ENCODE peak calls at places on chromosomes 4 and X, in nine cellular contexts. R is endodermal cell, Y is cardiac muscle cell, L is fibroblast of lung, J is colonic mucosa, G is IMR-90, T is lower leg skin, M is GM12878, E is AG10803. D is an unnamed sample.

GRCh38 chrX:23782455-23782854 is 518 bp upstream of the SAT1 start:
- DNase-seq in T (no peak), J (no peak), G (no peak), Y (no peak), M (no peak), R (no peak), L (no peak), E (no peak), D (peak)

GRCh38 chrX:113260474-113260873 is 419.8 kb upstream of the AMOT start:
- DNase-seq in J (no peak), E (peak), T (no peak), M (no peak), G (no peak), Y (no peak), L (no peak), R (peak), D (no peak)

GRCh38 chr4:150119492-150119891 is 41.2 kb downstream of the DCLK2 start:
- DNase-seq in Y (no peak), L (peak), R (no peak), J (no peak), G (peak), M (no peak), T (no peak), E (peak), D (peak)

GRCh38 chr4:12393631-12394262 is 965.1 kb upstream of the HS3ST1 start:
- DNase-seq in R (no peak), T (no peak), E (no peak), Y (no peak), M (no peak), J (no peak), L (no peak), G (no peak), D (peak)

GRCh38 chrX:131854586-131854985 is 168.5 kb upstream of the STK26 start:
- DNase-seq in T (no peak), R (no peak), M (no peak), Y (no peak), L (peak), E (peak), J (no peak), G (no peak), D (peak)

GRCh38 chr4:140611854-140612253 is 43.1 kb upstream of the UCP1 start:
- DNase-seq in Y (no peak), T (no peak), J (no peak), R (no peak), L (no peak), E (no peak), G (peak), M (no peak), D (peak)

GRCh38 chr4:79294064-79294463 is 31.8 kb downstream of the NAA11 start:
- DNase-seq in E (no peak), M (no peak), Y (no peak), J (peak), L (peak), G (no peak), R (no peak), T (no peak), D (peak)

GRCh38 chr4:47061435-47061834 is 30.1 kb downstream of the GABRB1 start:
- DNase-seq in J (no peak), L (peak), E (no peak), G (peak), R (no peak), M (no peak), T (no peak), Y (no peak), D (peak)

GRCh38 chrX:44344687-44345086 is 1.2 kb upstream of the EFHC2 start:
- DNase-seq in M (no peak), J (no peak), G (no peak), T (no peak), L (no peak), R (no peak), Y (no peak), E (no peak), D (no peak)

GRCh38 chr4:78601013-78601412 is 49.4 kb downstream of the ANXA3 start:
- DNase-seq in R (no peak), J (no peak), Y (no peak), G (no peak), T (no peak), M (peak), E (no peak), L (no peak), D (no peak)

GRCh38 chr4:182189107-182189878 is 53.9 kb upstream of the TENM3 start:
- DNase-seq in E (peak), M (no peak), Y (no peak), R (no peak), T (no peak), G (peak), J (no peak), L (peak), D (peak)

GRCh38 chrX:1351981-1352714 is 15.6 kb downstream of the IL3RA start:
- DNase-seq in L (no peak), T (peak), E (no peak), M (no peak), Y (no peak), G (no peak), J (no peak), R (no peak), D (no peak)

GRCh38 chr4:94253036-94253435 is 45.4 kb downstream of the SMARCAD1 start:
- DNase-seq in R (no peak), L (peak), M (no peak), T (no peak), G (peak), J (no peak), Y (no peak), E (no peak), D (peak)

GRCh38 chr4:101201421-101201820 is 145.9 kb downstream of the PPP3CA start:
- DNase-seq in J (no peak), M (no peak), R (no peak), L (peak), G (no peak), T (no peak), E (no peak), Y (peak), D (no peak)

GRCh38 chr4:150874386-150875226 is 140.5 kb downstream of the LRBA start:
- DNase-seq in G (no peak), R (no peak), T (no peak), L (peak), E (no peak), J (no peak), Y (no peak), M (no peak), D (no peak)

GRCh38 chrX:71622347-71623104 is 4.2 kb upstream of the CXCR3 start:
- DNase-seq in E (peak), R (peak), M (peak), T (peak), J (peak), Y (peak), G (peak), L (peak), D (peak)

GRCh38 chrX:109840585-109840984 is 107.5 kb upstream of the ACSL4 start:
- DNase-seq in M (no peak), J (peak), T (no peak), R (no peak), L (peak), Y (no peak), G (peak), E (peak), D (peak)

GRCh38 chr4:38034986-38035882 is 75.0 kb downstream of the PTTG2 start:
- DNase-seq in E (peak), T (no peak), R (no peak), G (peak), L (peak), J (peak), M (no peak), Y (peak), D (peak)

GRCh38 chr4:119209077-119209476 is 3.4 kb upstream of the USP53 start:
- DNase-seq in G (peak), R (no peak), M (no peak), J (no peak), L (peak), Y (no peak), E (peak), T (no peak), D (peak)

GRCh38 chr4:109406337-109406931 is 27.2 kb upstream of the SEC24B start:
- DNase-seq in T (no peak), G (peak), J (peak), R (peak), E (peak), Y (peak), L (peak), M (no peak), D (peak)

GRCh38 chr4:86055898-86056297 is 304.0 kb downstream of the MAPK10 start:
- DNase-seq in R (no peak), T (no peak), M (no peak), L (no peak), Y (no peak), G (peak), E (no peak), J (no peak), D (peak)

GRCh38 chrX:6729581-6729980 is 194.7 kb upstream of the VCX3A start:
- DNase-seq in R (no peak), L (no peak), E (no peak), J (no peak), G (no peak), T (no peak), Y (peak), M (no peak), D (no peak)

GRCh38 chrX:68398286-68398685 is 35.0 kb downstream of the OPHN1 start:
- DNase-seq in T (no peak), L (no peak), Y (no peak), E (peak), R (no peak), J (no peak), M (no peak), G (no peak), D (no peak)

GRCh38 chr4:6198278-6198677 is 2.1 kb downstream of the JAKMIP1 start:
- DNase-seq in J (no peak), M (no peak), G (no peak), E (no peak), Y (no peak), R (no peak), T (peak), L (no peak), D (no peak)
- H3K4me3 ChIP-seq in J (no peak), M (peak), G (no peak), E (no peak), Y (no peak), R (peak), T (no peak), L (no peak), D (no peak)

GRCh38 chrX:129609395-129609794 is 45.4 kb downstream of the APLN start:
- DNase-seq in L (no peak), M (no peak), G (no peak), R (no peak), Y (no peak), J (no peak), E (no peak), T (no peak), D (no peak)
- TF ChIP-seq CTCF in L (no peak), M (no peak), G (peak), R (peak), Y (peak), J (no peak), E (peak), T (no peak), D (peak)

GRCh38 chrX:10617186-10617963 is 3.0 kb downstream of the MID1 start:
- DNase-seq in J (no peak), M (no peak), G (no peak), R (no peak), L (no peak), E (peak), T (no peak), Y (no peak), D (no peak)
- H3K4me3 ChIP-seq in J (no peak), M (no peak), G (peak), R (peak), L (peak), E (peak), T (no peak), Y (peak), D (peak)

GRCh38 chr4:184143770-184144564 is 73.7 kb downstream of the ENPP6 start:
- DNase-seq in Y (peak), R (peak), T (peak), J (no peak), L (no peak), M (no peak), E (no peak), G (no peak), D (no peak)
- TF ChIP-seq CTCF in Y (no peak), R (peak), T (no peak), J (no peak), L (no peak), M (peak), E (no peak), G (no peak), D (no peak)

GRCh38 chr4:71814433-71814832 is 30.6 kb upstream of the GC start:
- DNase-seq in T (no peak), R (peak), L (no peak), G (no peak), J (no peak), Y (peak), M (no peak), E (no peak), D (no peak)

GRCh38 chr4:71816676-71817303 is 32.9 kb upstream of the GC start:
- DNase-seq in T (no peak), M (no peak), R (no peak), Y (no peak), G (no peak), J (no peak), L (no peak), E (no peak), D (no peak)
- H3K4me3 ChIP-seq in T (no peak), M (no peak), R (peak), Y (no peak), G (no peak), J (no peak), L (no peak), E (no peak), D (no peak)

DNA sequence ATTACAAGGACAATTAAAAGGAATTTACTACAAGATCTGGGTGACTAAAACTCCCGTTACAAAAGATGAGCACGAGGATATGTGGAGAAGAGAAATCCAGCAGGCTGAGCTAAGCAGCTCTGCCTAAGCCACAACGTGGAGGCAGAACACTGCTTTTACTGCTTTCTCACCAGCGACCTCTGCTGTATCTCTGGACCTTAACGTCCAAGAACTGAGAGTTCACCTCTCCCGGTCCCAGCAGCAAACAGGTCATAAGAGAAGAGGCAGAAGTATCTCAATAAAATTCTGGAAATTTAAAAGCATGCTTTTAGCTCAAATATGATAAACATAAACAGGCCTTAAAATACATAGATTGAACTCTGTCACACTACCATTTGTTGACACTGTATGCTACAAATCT is 81.0 kb downstream of the ADGRA3 start:
- DNase-seq in L (peak), Y (peak), M (no peak), T (no peak), G (peak), R (peak), J (peak), E (peak), D (peak)
- TF ChIP-seq CTCF in L (peak), Y (peak), M (peak), T (no peak), G (peak), R (peak), J (no peak), E (peak), D (peak)

GRCh38 chrX:261167-261857 is 19.9 kb upstream of the PLCXD1 start:
- DNase-seq in Y (no peak), G (peak), L (peak), M (no peak), E (no peak), T (peak), R (peak), J (peak), D (no peak)
- H3K4me3 ChIP-seq in Y (no peak), G (no peak), L (no peak), M (no peak), E (no peak), T (no peak), R (no peak), J (no peak), D (no peak)

GRCh38 chr4:13657016-13657415 is 29.5 kb upstream of the BOD1L1 start:
- DNase-seq in T (no peak), J (no peak), R (no peak), Y (no peak), E (no peak), L (no peak), M (no peak), G (no peak), D (no peak)

GRCh38 chr4:13653356-13653755 is 25.8 kb upstream of the BOD1L1 start:
- DNase-seq in E (no peak), L (no peak), R (no peak), G (no peak), M (no peak), J (no peak), Y (no peak), T (no peak), D (no peak)

GRCh38 chr4:13659341-13660070 is 32.0 kb upstream of the BOD1L1 start:
- DNase-seq in L (no peak), G (no peak), R (no peak), M (no peak), J (no peak), Y (no peak), E (no peak), T (no peak), D (no peak)

GRCh38 chr4:13654158-13654797 is 26.8 kb upstream of the BOD1L1 start:
- DNase-seq in E (peak), L (peak), T (peak), R (peak), M (no peak), Y (peak), G (peak), J (peak), D (peak)

GRCh38 chr4:13656569-13656988 is 29.1 kb upstream of the BOD1L1 start:
- DNase-seq in E (peak), T (peak), Y (peak), J (peak), L (peak), G (peak), R (peak), M (peak), D (peak)
- TF ChIP-seq CTCF in E (peak), T (no peak), Y (peak), J (peak), L (peak), G (peak), R (peak), M (peak), D (peak)